ENCODE peak calls at places on chromosomes 5 and 9, in six cellular contexts. H, C, I, N, L and D are unnamed samples.

GRCh38 chr9:105264380-105264779 is 19.9 kb downstream of the SLC44A1 start:
- DNase-seq in I (no peak), N (no peak), C (peak; percentile 62), H (no peak), L (no peak), D (no peak)

GRCh38 chr5:11415751-11416150 is 488.5 kb downstream of the CTNND2 start:
- DNase-seq in C (no peak), L (no peak), I (no peak), N (no peak), H (no peak), D (no peak)

GRCh38 chr5:38531518-38531917 is 24.9 kb downstream of the LIFR start:
- DNase-seq in H (no peak), L (no peak), I (no peak), N (no peak), C (no peak), D (no peak)

GRCh38 chr9:2798423-2798822 is 45.5 kb downstream of the PUM3 start:
- DNase-seq in L (no peak), C (no peak), I (no peak), H (no peak), N (no peak), D (no peak)

GRCh38 chr9:109466623-109467590 is 31.2 kb downstream of the PTPN3 start:
- DNase-seq in N (no peak), L (no peak), H (no peak), C (peak; percentile 82), I (no peak), D (no peak)

GRCh38 chr9:112921549-112921948 is 30.9 kb upstream of the SLC46A2 start:
- DNase-seq in N (no peak), I (peak; percentile 6), H (no peak), C (peak; percentile 47), L (peak; percentile 37), D (no peak)

GRCh38 chr9:79325501-79325900 is 246.3 kb upstream of the TLE4 start:
- DNase-seq in I (no peak), N (no peak), H (no peak), C (no peak), L (no peak), D (no peak)

GRCh38 chr9:131891578-131891977 is 151.7 kb upstream of the RAPGEF1 start:
- DNase-seq in H (no peak), C (no peak), L (no peak), I (no peak), N (no peak), D (no peak)

GRCh38 chr5:152595327-152595890 is 190.3 kb upstream of the NMUR2 start:
- DNase-seq in H (no peak), N (no peak), L (no peak), C (no peak), I (no peak), D (no peak)

GRCh38 chr5:132539716-132540115 is 3.6 kb downstream of the IL5 start:
- DNase-seq in I (no peak), N (no peak), L (no peak), C (no peak), H (no peak), D (no peak)

GRCh38 chr5:158701406-158702177 is 398.1 kb downstream of the EBF1 start:
- DNase-seq in C (peak; percentile 91), I (no peak), H (peak; percentile 53), N (no peak), L (no peak), D (no peak)

GRCh38 chr9:2260401-2261306 is 245.5 kb downstream of the SMARCA2 start:
- DNase-seq in L (no peak), N (no peak), I (no peak), H (no peak), C (peak; percentile 47), D (no peak)

GRCh38 chr5:106094128-106094726 is 1576.5 kb downstream of the EFNA5 start:
- DNase-seq in H (no peak), L (no peak), N (peak; percentile 89), I (no peak), C (peak; percentile 76), D (no peak)

GRCh38 chr5:160262665-160263064 is 33.4 kb downstream of the FABP6 start:
- DNase-seq in I (no peak), H (no peak), N (no peak), L (no peak), C (no peak), D (no peak)

GRCh38 chr5:138832218-138832617 is 42.9 kb downstream of the LRRTM2 start:
- DNase-seq in H (no peak), L (no peak), I (no peak), C (peak; percentile 18), N (no peak), D (no peak)

GRCh38 chr5:141696431-141696830 is 14.4 kb upstream of the ARAP3 start:
- DNase-seq in C (no peak), L (no peak), N (no peak), H (no peak), I (no peak), D (no peak)